ENCODE peak calls at places on chromosome 3, in four cellular contexts. One of them, this sample, is unnamed.

GRCh38 chr3:131699001-131699400 is 196.2 kb upstream of the MRPL3 start:
- DNase-seq in HL-60: no peak
- DNase-seq in bronchial epithelial cell: no peak
- DNase-seq in gastrocnemius medialis: no peak
- DNase-seq in this sample: no peak

GRCh38 chr3:189309400-189309975 is 137.7 kb downstream of the TPRG1 start:
- DNase-seq in gastrocnemius medialis: no peak
- DNase-seq in HL-60: no peak
- DNase-seq in bronchial epithelial cell: peak; percentile 90
- DNase-seq in this sample: no peak

GRCh38 chr3:12353796-12354505 is 65.1 kb downstream of the PPARG start:
- DNase-seq in bronchial epithelial cell: peak; percentile 29
- DNase-seq in gastrocnemius medialis: peak; percentile 19
- DNase-seq in HL-60: peak; percentile 97
- DNase-seq in this sample: no peak

GRCh38 chr3:29822051-29822450 is 541.2 kb downstream of the RBMS3 start:
- DNase-seq in HL-60: no peak
- DNase-seq in gastrocnemius medialis: no peak
- DNase-seq in bronchial epithelial cell: peak; percentile 22
- DNase-seq in this sample: no peak

GRCh38 chr3:28171962-28172361 is 69.5 kb upstream of the CMC1 start:
- DNase-seq in HL-60: no peak
- DNase-seq in bronchial epithelial cell: no peak
- DNase-seq in gastrocnemius medialis: no peak
- DNase-seq in this sample: no peak

GRCh38 chr3:45462522-45463262 is 74.3 kb downstream of the LARS2 start:
- DNase-seq in HL-60: no peak
- DNase-seq in gastrocnemius medialis: no peak
- DNase-seq in bronchial epithelial cell: no peak
- DNase-seq in this sample: no peak

GRCh38 chr3:61847784-61848462 is 286.6 kb downstream of the PTPRG start:
- DNase-seq in HL-60: no peak
- DNase-seq in bronchial epithelial cell: no peak
- DNase-seq in gastrocnemius medialis: peak; percentile 46
- DNase-seq in this sample: peak; percentile 67

GRCh38 chr3:151960956-151961580 is 87.6 kb downstream of the SUCNR1 start:
- DNase-seq in bronchial epithelial cell: no peak
- DNase-seq in HL-60: no peak
- DNase-seq in gastrocnemius medialis: no peak
- DNase-seq in this sample: no peak

GRCh38 chr3:129160891-129161859 is at the start of gene ISY1:
- DNase-seq in HL-60: peak; percentile 90
- DNase-seq in bronchial epithelial cell: peak; percentile 85
- DNase-seq in gastrocnemius medialis: peak; percentile 87
- DNase-seq in this sample: peak; percentile 94
- TF ChIP-seq CTCF in HL-60: peak; percentile 96
- TF ChIP-seq CTCF in bronchial epithelial cell: peak; percentile 92
- TF ChIP-seq CTCF in gastrocnemius medialis: peak; percentile 80
- TF ChIP-seq CTCF in this sample: peak; percentile 74

DNA sequence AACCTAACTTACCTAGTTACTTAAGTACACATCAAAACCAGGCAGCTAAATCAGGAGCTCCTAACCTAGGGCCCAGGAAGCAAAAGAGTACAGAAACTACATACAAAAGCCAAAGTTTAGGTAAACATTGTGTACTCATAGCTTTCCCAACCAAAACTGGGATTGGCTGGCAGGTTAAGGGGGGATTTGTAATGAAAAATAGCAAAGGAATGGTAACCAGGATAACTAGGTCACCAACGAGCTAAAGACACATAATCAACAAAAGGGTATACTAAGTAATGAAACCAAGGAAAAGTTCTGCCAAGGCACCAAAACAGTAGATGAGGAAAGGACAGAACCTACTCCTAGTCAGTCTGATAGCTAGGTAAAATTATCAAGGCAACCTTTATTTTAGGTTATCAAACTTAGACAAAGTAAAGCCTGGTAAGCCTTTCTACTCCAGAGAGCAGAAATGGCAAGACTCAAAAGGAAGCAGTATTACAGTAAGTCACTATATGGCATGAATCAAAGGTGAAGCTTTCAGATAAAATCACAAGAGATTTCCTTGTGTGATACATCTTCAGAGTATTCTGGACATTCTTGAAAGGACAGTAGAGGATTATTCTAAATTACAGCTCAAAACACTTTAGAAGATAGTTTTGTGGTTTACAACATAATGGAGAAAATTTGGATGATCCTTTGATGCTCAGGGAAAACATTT is 10.2 kb downstream of the TRA2B start:
- DNase-seq in HL-60: no peak
- DNase-seq in bronchial epithelial cell: no peak
- DNase-seq in gastrocnemius medialis: no peak
- DNase-seq in this sample: no peak
- H3K4me3 ChIP-seq in HL-60: no peak overlapping the region
- H3K4me3 ChIP-seq in bronchial epithelial cell: no peak overlapping the region
- H3K4me3 ChIP-seq in gastrocnemius medialis: peak overlapping the region; percentile 33
- H3K4me3 ChIP-seq in this sample: peak overlapping the region; percentile 12

GRCh38 chr3:10421996-10422395 is 83.4 kb downstream of the ATP2B2 start:
- DNase-seq in gastrocnemius medialis: no peak
- DNase-seq in bronchial epithelial cell: no peak
- DNase-seq in HL-60: no peak
- DNase-seq in this sample: no peak

GRCh38 chr3:10420745-10421475 is 84.5 kb downstream of the ATP2B2 start:
- DNase-seq in gastrocnemius medialis: no peak
- DNase-seq in bronchial epithelial cell: no peak
- DNase-seq in HL-60: no peak
- DNase-seq in this sample: no peak

GRCh38 chr3:10419637-10420232 is 85.7 kb downstream of the ATP2B2 start:
- DNase-seq in bronchial epithelial cell: peak; percentile 78
- DNase-seq in HL-60: no peak
- DNase-seq in gastrocnemius medialis: no peak
- DNase-seq in this sample: no peak

GRCh38 chr3:10416730-10417300 is 88.6 kb downstream of the ATP2B2 start:
- DNase-seq in bronchial epithelial cell: no peak
- DNase-seq in HL-60: no peak
- DNase-seq in gastrocnemius medialis: no peak
- DNase-seq in this sample: no peak

DNA sequence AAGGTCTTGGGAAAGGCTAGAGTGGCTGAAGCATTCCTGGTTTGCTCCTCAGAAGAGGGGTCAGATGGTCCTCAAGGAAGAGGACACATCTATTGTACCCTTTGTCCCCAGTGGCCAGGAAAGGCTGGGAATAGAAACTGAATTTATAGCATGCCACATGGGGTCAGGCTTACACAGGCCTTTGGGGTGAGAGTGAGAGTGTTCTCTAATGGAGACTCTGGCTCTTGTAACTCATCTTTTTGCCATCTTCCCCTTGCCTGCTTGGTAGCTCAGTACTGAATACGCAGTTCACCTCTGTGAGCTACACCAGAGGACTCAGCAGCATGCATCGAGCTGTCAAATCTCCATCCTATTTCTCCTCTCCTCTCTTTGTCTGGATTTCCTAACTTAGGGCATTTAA is 87.5 kb downstream of the ATP2B2 start:
- DNase-seq in HL-60: no peak
- DNase-seq in gastrocnemius medialis: no peak
- DNase-seq in bronchial epithelial cell: peak; percentile 21
- DNase-seq in this sample: no peak
- TF ChIP-seq CTCF in HL-60: no peak
- TF ChIP-seq CTCF in gastrocnemius medialis: peak; percentile 28
- TF ChIP-seq CTCF in bronchial epithelial cell: peak; percentile 27
- TF ChIP-seq CTCF in this sample: no peak

GRCh38 chr3:138433892-138434275 is 532 bp upstream of the ESYT3 start:
- DNase-seq in gastrocnemius medialis: no peak
- DNase-seq in HL-60: no peak
- DNase-seq in bronchial epithelial cell: no peak
- DNase-seq in this sample: no peak
- H3K4me3 ChIP-seq in gastrocnemius medialis: peak overlapping the region; percentile 62
- H3K4me3 ChIP-seq in HL-60: no peak overlapping the region
- H3K4me3 ChIP-seq in bronchial epithelial cell: no peak overlapping the region
- H3K4me3 ChIP-seq in this sample: peak overlapping the region; percentile 51

This sample was measured in tibial artery.